ENCODE peak calls at places on chromosomes 12 and 14, in ten cellular contexts. One of them, this sample, is unnamed.

GRCh38 chr12:2454778-2455177 is 340.0 kb upstream of the FKBP4 start:
- DNase-seq in A549: no peak
- DNase-seq in IMR-90: no peak
- DNase-seq in transverse colon: no peak
- DNase-seq in tibial nerve: no peak
- DNase-seq in NB4: no peak
- DNase-seq in HepG2: no peak
- DNase-seq in adrenal gland: no peak
- DNase-seq in breast epithelium: no peak
- DNase-seq in GM12892: no peak
- DNase-seq in this sample: no peak

GRCh38 chr14:104714066-104714465 is 10.0 kb upstream of the ADSS1 start:
- DNase-seq in adrenal gland: no peak
- DNase-seq in tibial nerve: no peak
- DNase-seq in transverse colon: no peak
- DNase-seq in NB4: no peak
- DNase-seq in HepG2: no peak
- DNase-seq in GM12892: no peak
- DNase-seq in A549: no peak
- DNase-seq in breast epithelium: no peak
- DNase-seq in IMR-90: no peak
- DNase-seq in this sample: no peak

GRCh38 chr12:6612247-6612646 is 5.1 kb upstream of the CHD4 start:
- DNase-seq in NB4: no peak
- DNase-seq in GM12892: no peak
- DNase-seq in transverse colon: no peak
- DNase-seq in HepG2: no peak
- DNase-seq in tibial nerve: no peak
- DNase-seq in A549: no peak
- DNase-seq in breast epithelium: no peak
- DNase-seq in IMR-90: no peak
- DNase-seq in adrenal gland: no peak
- DNase-seq in this sample: no peak

GRCh38 chr14:77804592-77804991 is 4.7 kb downstream of the ADCK1 start:
- DNase-seq in GM12892: no peak
- DNase-seq in HepG2: peak; percentile 27
- DNase-seq in adrenal gland: no peak
- DNase-seq in A549: peak; percentile 49
- DNase-seq in tibial nerve: no peak
- DNase-seq in breast epithelium: no peak
- DNase-seq in IMR-90: no peak
- DNase-seq in transverse colon: peak; percentile 31
- DNase-seq in NB4: peak; percentile 55
- DNase-seq in this sample: peak; percentile 13

GRCh38 chr14:90093942-90094595 is 32.3 kb downstream of the KCNK13 start:
- DNase-seq in A549: no peak
- DNase-seq in adrenal gland: no peak
- DNase-seq in IMR-90: no peak
- DNase-seq in GM12892: no peak
- DNase-seq in NB4: peak; percentile 38
- DNase-seq in HepG2: no peak
- DNase-seq in breast epithelium: no peak
- DNase-seq in transverse colon: no peak
- DNase-seq in tibial nerve: no peak
- DNase-seq in this sample: no peak

GRCh38 chr12:65163755-65164154 is 5.6 kb upstream of the LEMD3 start:
- DNase-seq in NB4: peak; percentile 61
- DNase-seq in GM12892: no peak
- DNase-seq in breast epithelium: no peak
- DNase-seq in IMR-90: no peak
- DNase-seq in transverse colon: no peak
- DNase-seq in tibial nerve: no peak
- DNase-seq in adrenal gland: no peak
- DNase-seq in HepG2: no peak
- DNase-seq in A549: no peak
- DNase-seq in this sample: no peak

GRCh38 chr14:96638041-96638855 is 136.1 kb downstream of the PAPOLA start:
- DNase-seq in IMR-90: no peak
- DNase-seq in A549: no peak
- DNase-seq in HepG2: no peak
- DNase-seq in GM12892: no peak
- DNase-seq in NB4: no peak
- DNase-seq in tibial nerve: no peak
- DNase-seq in adrenal gland: no peak
- DNase-seq in breast epithelium: peak; percentile 7
- DNase-seq in transverse colon: no peak
- DNase-seq in this sample: no peak

GRCh38 chr12:25051171-25051570 is 102.3 kb upstream of the BCAT1 start:
- DNase-seq in IMR-90: no peak
- DNase-seq in transverse colon: no peak
- DNase-seq in breast epithelium: no peak
- DNase-seq in adrenal gland: no peak
- DNase-seq in A549: no peak
- DNase-seq in NB4: no peak
- DNase-seq in GM12892: no peak
- DNase-seq in HepG2: no peak
- DNase-seq in tibial nerve: no peak
- DNase-seq in this sample: no peak

GRCh38 chr12:124915249-124916236 is 1.1 kb upstream of the UBC start:
- DNase-seq in tibial nerve: peak; percentile 50
- DNase-seq in A549: peak; percentile 86
- DNase-seq in NB4: no peak
- DNase-seq in HepG2: peak; percentile 51
- DNase-seq in transverse colon: peak; percentile 73
- DNase-seq in GM12892: no peak
- DNase-seq in breast epithelium: peak; percentile 59
- DNase-seq in adrenal gland: no peak
- DNase-seq in IMR-90: peak; percentile 21
- DNase-seq in this sample: no peak

GRCh38 chr12:124910561-124911478 is 3.6 kb downstream of the UBC start:
- DNase-seq in breast epithelium: no peak
- DNase-seq in tibial nerve: no peak
- DNase-seq in IMR-90: peak; percentile 42
- DNase-seq in GM12892: no peak
- DNase-seq in HepG2: no peak
- DNase-seq in NB4: peak; percentile 22
- DNase-seq in adrenal gland: no peak
- DNase-seq in transverse colon: no peak
- DNase-seq in A549: peak; percentile 72
- DNase-seq in this sample: no peak

GRCh38 chr12:124914392-124915248 is at the start of gene UBC:
- DNase-seq in NB4: peak; percentile 96
- DNase-seq in GM12892: peak; percentile 60
- DNase-seq in breast epithelium: peak; percentile 90
- DNase-seq in A549: peak; percentile 97
- DNase-seq in IMR-90: peak; percentile 92
- DNase-seq in transverse colon: peak; percentile 95
- DNase-seq in tibial nerve: peak; percentile 87
- DNase-seq in adrenal gland: peak; percentile 91
- DNase-seq in HepG2: peak; percentile 76
- DNase-seq in this sample: no peak

GRCh38 chr12:124916370-124917134 is 2.1 kb upstream of the UBC start:
- DNase-seq in transverse colon: peak; percentile 84
- DNase-seq in A549: peak; percentile 96
- DNase-seq in HepG2: peak; percentile 96
- DNase-seq in breast epithelium: peak; percentile 85
- DNase-seq in GM12892: no peak
- DNase-seq in IMR-90: peak; percentile 93
- DNase-seq in adrenal gland: peak; percentile 87
- DNase-seq in tibial nerve: peak; percentile 67
- DNase-seq in NB4: peak; percentile 90
- DNase-seq in this sample: no peak

DNA sequence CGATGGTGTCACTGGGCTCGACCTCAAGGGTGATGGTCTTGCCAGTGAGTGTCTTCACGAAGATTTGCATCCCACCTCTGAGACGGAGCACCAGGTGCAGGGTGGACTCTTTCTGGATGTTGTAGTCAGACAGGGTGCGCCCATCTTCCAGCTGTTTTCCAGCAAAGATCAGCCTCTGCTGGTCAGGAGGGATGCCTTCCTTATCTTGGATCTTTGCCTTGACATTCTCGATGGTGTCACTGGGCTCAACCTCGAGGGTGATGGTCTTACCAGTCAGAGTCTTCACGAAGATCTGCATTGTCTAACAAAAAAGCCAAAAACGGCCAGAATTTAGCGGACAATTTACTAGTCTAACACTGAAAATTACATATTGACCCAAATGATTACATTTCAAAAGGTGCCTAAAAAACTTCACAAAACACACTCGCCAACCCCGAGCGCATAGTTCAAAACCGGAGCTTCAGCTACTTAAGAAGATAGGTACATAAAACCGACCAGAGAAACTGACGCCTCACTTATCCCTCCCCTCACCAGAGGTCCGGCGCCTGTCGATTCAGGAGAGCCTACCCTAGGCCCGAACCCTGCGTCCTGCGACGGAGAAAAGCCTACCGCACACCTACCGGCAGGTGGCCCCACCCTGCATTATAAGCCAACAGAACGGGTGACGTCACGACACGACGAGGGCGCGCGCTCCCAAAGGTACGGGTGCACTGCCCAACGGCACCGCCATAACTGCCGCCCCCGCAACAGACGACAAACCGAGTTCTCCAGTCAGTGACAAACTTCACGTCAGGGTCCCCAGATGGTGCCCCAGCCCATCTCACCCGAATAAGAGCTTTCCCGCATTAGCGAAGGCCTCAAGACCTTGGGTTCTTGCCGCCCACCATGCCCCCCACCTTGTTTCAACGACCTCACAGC is 717 bp downstream of the UBC start:
- DNase-seq in adrenal gland: peak; percentile 87
- DNase-seq in tibial nerve: peak; percentile 80
- DNase-seq in NB4: peak; percentile 94
- DNase-seq in HepG2: peak; percentile 76
- DNase-seq in transverse colon: peak; percentile 94
- DNase-seq in IMR-90: peak; percentile 68
- DNase-seq in A549: peak; percentile 94
- DNase-seq in GM12892: peak; percentile 42
- DNase-seq in breast epithelium: peak; percentile 90
- DNase-seq in this sample: no peak
- TF ChIP-seq POLR2A in adrenal gland: no peak
- TF ChIP-seq POLR2A in tibial nerve: no peak
- TF ChIP-seq POLR2A in NB4: no peak
- TF ChIP-seq POLR2A in HepG2: no peak
- TF ChIP-seq POLR2A in transverse colon: no peak
- TF ChIP-seq POLR2A in IMR-90: no peak
- TF ChIP-seq POLR2A in A549: peak; percentile 48
- TF ChIP-seq POLR2A in GM12892: no peak
- TF ChIP-seq POLR2A in breast epithelium: no peak
- TF ChIP-seq POLR2A in this sample: peak; percentile 31

DNA sequence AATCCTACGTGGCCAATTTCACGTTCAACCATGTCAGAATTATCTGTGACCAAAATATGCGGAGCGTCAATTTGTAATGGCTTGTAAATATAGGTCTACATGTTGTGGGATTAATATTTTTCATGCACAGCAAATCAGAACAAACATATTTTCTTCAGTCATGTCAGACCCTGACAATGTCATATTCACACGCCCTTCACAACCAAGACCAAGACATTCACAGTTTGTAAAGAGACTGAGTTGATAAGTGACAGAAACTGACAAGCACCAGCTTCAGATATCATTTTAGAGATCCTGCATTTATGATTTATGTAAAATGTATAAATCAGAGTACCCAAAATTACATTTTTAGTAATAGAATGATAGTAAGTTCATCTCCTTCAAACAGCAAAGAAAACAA is 57.3 kb upstream of the NOVA1 start:
- DNase-seq in HepG2: no peak
- DNase-seq in breast epithelium: no peak
- DNase-seq in GM12892: no peak
- DNase-seq in adrenal gland: no peak
- DNase-seq in NB4: no peak
- DNase-seq in IMR-90: no peak
- DNase-seq in tibial nerve: no peak
- DNase-seq in A549: no peak
- DNase-seq in transverse colon: no peak
- DNase-seq in this sample: no peak
- TF ChIP-seq POLR2A in HepG2: no peak
- TF ChIP-seq POLR2A in breast epithelium: no peak
- TF ChIP-seq POLR2A in GM12892: no peak
- TF ChIP-seq POLR2A in adrenal gland: no peak
- TF ChIP-seq POLR2A in NB4: no peak
- TF ChIP-seq POLR2A in IMR-90: no peak
- TF ChIP-seq POLR2A in tibial nerve: no peak
- TF ChIP-seq POLR2A in A549: no peak
- TF ChIP-seq POLR2A in transverse colon: no peak
- TF ChIP-seq POLR2A in this sample: no peak

GRCh38 chr12:57895337-57896138 is 45.8 kb upstream of the ATP23 start:
- DNase-seq in NB4: no peak
- DNase-seq in HepG2: no peak
- DNase-seq in breast epithelium: no peak
- DNase-seq in IMR-90: peak; percentile 52
- DNase-seq in adrenal gland: no peak
- DNase-seq in GM12892: no peak
- DNase-seq in transverse colon: no peak
- DNase-seq in A549: no peak
- DNase-seq in tibial nerve: no peak
- DNase-seq in this sample: no peak

GRCh38 chr12:57893460-57894353 is 47.2 kb upstream of the CTDSP2 start:
- DNase-seq in transverse colon: peak; percentile 90
- DNase-seq in tibial nerve: peak; percentile 82
- DNase-seq in IMR-90: peak; percentile 91
- DNase-seq in adrenal gland: peak; percentile 86
- DNase-seq in NB4: peak; percentile 28
- DNase-seq in A549: no peak
- DNase-seq in breast epithelium: peak; percentile 93
- DNase-seq in HepG2: peak; percentile 62
- DNase-seq in GM12892: no peak
- DNase-seq in this sample: peak; percentile 45

GRCh38 chr12:57896139-57896436 is 45.3 kb upstream of the ATP23 start:
- DNase-seq in NB4: no peak
- DNase-seq in breast epithelium: no peak
- DNase-seq in A549: no peak
- DNase-seq in HepG2: no peak
- DNase-seq in tibial nerve: no peak
- DNase-seq in transverse colon: no peak
- DNase-seq in IMR-90: no peak
- DNase-seq in adrenal gland: no peak
- DNase-seq in GM12892: no peak
- DNase-seq in this sample: no peak

GRCh38 chr12:57896437-57897201 is 44.7 kb upstream of the ATP23 start:
- DNase-seq in transverse colon: peak; percentile 79
- DNase-seq in HepG2: no peak
- DNase-seq in breast epithelium: peak; percentile 62
- DNase-seq in A549: peak; percentile 51
- DNase-seq in tibial nerve: peak; percentile 63
- DNase-seq in GM12892: no peak
- DNase-seq in NB4: no peak
- DNase-seq in IMR-90: peak; percentile 64
- DNase-seq in adrenal gland: peak; percentile 70
- DNase-seq in this sample: peak; percentile 33

GRCh38 chr12:57894577-57895292 is 46.6 kb upstream of the ATP23 start:
- DNase-seq in HepG2: no peak
- DNase-seq in tibial nerve: no peak
- DNase-seq in A549: no peak
- DNase-seq in NB4: no peak
- DNase-seq in IMR-90: no peak
- DNase-seq in transverse colon: no peak
- DNase-seq in adrenal gland: no peak
- DNase-seq in breast epithelium: no peak
- DNase-seq in GM12892: no peak
- DNase-seq in this sample: no peak
- TF ChIP-seq POLR2A in HepG2: no peak
- TF ChIP-seq POLR2A in tibial nerve: no peak
- TF ChIP-seq POLR2A in A549: no peak
- TF ChIP-seq POLR2A in NB4: no peak
- TF ChIP-seq POLR2A in IMR-90: no peak
- TF ChIP-seq POLR2A in transverse colon: no peak
- TF ChIP-seq POLR2A in adrenal gland: no peak
- TF ChIP-seq POLR2A in breast epithelium: no peak
- TF ChIP-seq POLR2A in GM12892: no peak
- TF ChIP-seq POLR2A in this sample: no peak

GRCh38 chr14:103123128-103123633 is at the start of gene TNFAIP2:
- DNase-seq in transverse colon: peak; percentile 55
- DNase-seq in HepG2: no peak
- DNase-seq in tibial nerve: peak; percentile 44
- DNase-seq in adrenal gland: peak; percentile 54
- DNase-seq in GM12892: no peak
- DNase-seq in breast epithelium: no peak
- DNase-seq in IMR-90: no peak
- DNase-seq in A549: peak; percentile 68
- DNase-seq in NB4: peak; percentile 82
- DNase-seq in this sample: no peak
- TF ChIP-seq POLR2A in transverse colon: peak; percentile 54
- TF ChIP-seq POLR2A in HepG2: no peak
- TF ChIP-seq POLR2A in tibial nerve: no peak
- TF ChIP-seq POLR2A in adrenal gland: peak; percentile 76
- TF ChIP-seq POLR2A in GM12892: peak; percentile 42
- TF ChIP-seq POLR2A in breast epithelium: no peak
- TF ChIP-seq POLR2A in IMR-90: no peak
- TF ChIP-seq POLR2A in A549: peak; percentile 99
- TF ChIP-seq POLR2A in NB4: no peak
- TF ChIP-seq POLR2A in this sample: peak; percentile 94

This sample was measured in H54.